ENCODE peak calls at places on chromosome 10, in seven cellular contexts. V, O, G, B, J, I and R are unnamed samples. For H3K27me3 and H3K4me1, the result is how much of the 10 kb centered on the place peaks cover.

GRCh38 chr10:100653957-100654834 is 91.2 kb upstream of the PAX2 start:
- DNase-seq in I (no peak), B (peak), O (no peak), G (no peak), J (peak), V (no peak), R (no peak)

GRCh38 chr10:84155521-84155920 is 16.2 kb downstream of the GHITM start:
- DNase-seq in J (no peak), V (no peak), I (no peak), O (no peak), G (no peak), B (no peak), R (no peak)

GRCh38 chr10:117003336-117003735 is 1.7 kb downstream of the SHTN1 start:
- DNase-seq in O (no peak), V (no peak), J (no peak), I (no peak), G (no peak), B (no peak), R (no peak)

GRCh38 chr10:93333278-93333978 is 148.7 kb downstream of the MYOF start:
- DNase-seq in V (no peak), O (no peak), J (no peak), I (no peak), B (peak), G (no peak), R (peak)

GRCh38 chr10:132911712-132912097 is 30.7 kb downstream of the CFAP46 start:
- DNase-seq in B (peak), O (no peak), J (no peak), V (no peak), G (peak), I (no peak), R (no peak)

GRCh38 chr10:99013885-99014284 is 221.8 kb downstream of the HPSE2 start:
- DNase-seq in G (no peak), B (no peak), O (no peak), I (no peak), J (no peak), V (no peak), R (no peak)

GRCh38 chr10:62577666-62578291 is 203.6 kb downstream of the ZNF365 start:
- DNase-seq in G (no peak), J (no peak), I (no peak), O (no peak), B (no peak), V (no peak), R (peak)

GRCh38 chr10:108755661-108756060 is 1167.7 kb downstream of the XPNPEP1 start:
- DNase-seq in O (no peak), G (no peak), J (no peak), V (no peak), I (no peak), B (no peak), R (no peak)

GRCh38 chr10:109875828-109876821 is 47.2 kb downstream of the XPNPEP1 start:
- DNase-seq in V (no peak), I (no peak), G (no peak), J (no peak), B (peak), O (no peak), R (no peak)

GRCh38 chr10:125054216-125054615 is 106.1 kb downstream of the CTBP2 start:
- DNase-seq in G (no peak), V (no peak), B (no peak), J (no peak), O (no peak), I (no peak), R (no peak)

GRCh38 chr10:44348496-44348895 is 36.4 kb downstream of the CXCL12 start:
- DNase-seq in G (no peak), O (no peak), I (no peak), J (no peak), V (no peak), B (peak), R (no peak)

GRCh38 chr10:44344727-44345126 is 40.2 kb downstream of the CXCL12 start:
- DNase-seq in I (no peak), G (no peak), V (no peak), O (no peak), B (peak), J (no peak), R (no peak)

GRCh38 chr10:44343836-44344235 is 41.1 kb downstream of the CXCL12 start:
- DNase-seq in J (no peak), B (peak), G (no peak), V (no peak), O (no peak), I (no peak), R (no peak)

GRCh38 chr10:44352316-44353127 is 32.4 kb downstream of the CXCL12 start:
- DNase-seq in G (peak), V (no peak), I (no peak), O (peak), B (peak), J (peak), R (no peak)

GRCh38 chr10:44347609-44348400 is 37.1 kb downstream of the CXCL12 start:
- DNase-seq in O (no peak), J (no peak), B (peak), I (no peak), G (no peak), V (no peak), R (no peak)
- H3K27me3 ChIP-seq in O (under half), J (under half), B (under half), I (under half), G (under half), V (under half), R (under half)

DNA sequence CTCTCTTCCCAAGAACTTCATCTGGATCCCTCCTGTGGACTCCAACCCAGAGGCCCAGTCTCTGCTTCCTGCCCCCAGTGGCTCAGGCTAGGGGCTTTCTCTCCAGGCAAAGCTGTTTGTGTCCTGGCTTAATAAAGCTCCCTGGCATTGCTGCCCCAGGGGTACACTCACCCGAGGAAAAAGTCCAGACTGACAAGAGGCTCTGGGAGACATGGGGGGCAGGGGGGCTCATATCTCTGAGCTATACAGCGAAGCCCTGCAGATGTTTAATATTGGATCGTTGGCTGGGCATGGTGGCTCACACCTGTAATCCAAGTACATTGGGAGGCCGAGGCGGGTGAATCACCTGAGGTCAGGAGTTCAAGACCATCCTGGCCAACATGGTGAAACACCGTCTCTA is 10.7 kb upstream of the COMTD1 start:
- DNase-seq in G (no peak), O (no peak), J (no peak), V (no peak), B (peak), I (no peak), R (no peak)
- H3K27ac ChIP-seq in G (no peak), O (no peak), J (no peak), V (no peak), B (no peak), I (peak), R (no peak)

GRCh38 chr10:74922921-74923320 is 96.5 kb downstream of the KAT6B start:
- DNase-seq in B (no peak), I (no peak), G (no peak), V (no peak), J (no peak), O (no peak), R (peak)

GRCh38 chr10:74921744-74922143 is 95.3 kb downstream of the KAT6B start:
- DNase-seq in V (no peak), J (no peak), B (peak), O (no peak), I (no peak), G (no peak), R (no peak)

GRCh38 chr10:74917481-74918077 is 91.2 kb downstream of the KAT6B start:
- DNase-seq in I (no peak), O (no peak), G (no peak), V (no peak), J (no peak), B (no peak), R (peak)

GRCh38 chr10:74916283-74916682 is 89.9 kb downstream of the KAT6B start:
- DNase-seq in J (no peak), B (no peak), O (no peak), V (no peak), G (no peak), I (no peak), R (no peak)

GRCh38 chr10:74919671-74920070 is 93.3 kb downstream of the KAT6B start:
- DNase-seq in O (no peak), B (no peak), I (no peak), V (no peak), G (no peak), J (no peak), R (no peak)
- H3K4me1 ChIP-seq in O (under half), B (under half), I (under half), V (under half), G (half or more), J (under half), R (under half)

DNA sequence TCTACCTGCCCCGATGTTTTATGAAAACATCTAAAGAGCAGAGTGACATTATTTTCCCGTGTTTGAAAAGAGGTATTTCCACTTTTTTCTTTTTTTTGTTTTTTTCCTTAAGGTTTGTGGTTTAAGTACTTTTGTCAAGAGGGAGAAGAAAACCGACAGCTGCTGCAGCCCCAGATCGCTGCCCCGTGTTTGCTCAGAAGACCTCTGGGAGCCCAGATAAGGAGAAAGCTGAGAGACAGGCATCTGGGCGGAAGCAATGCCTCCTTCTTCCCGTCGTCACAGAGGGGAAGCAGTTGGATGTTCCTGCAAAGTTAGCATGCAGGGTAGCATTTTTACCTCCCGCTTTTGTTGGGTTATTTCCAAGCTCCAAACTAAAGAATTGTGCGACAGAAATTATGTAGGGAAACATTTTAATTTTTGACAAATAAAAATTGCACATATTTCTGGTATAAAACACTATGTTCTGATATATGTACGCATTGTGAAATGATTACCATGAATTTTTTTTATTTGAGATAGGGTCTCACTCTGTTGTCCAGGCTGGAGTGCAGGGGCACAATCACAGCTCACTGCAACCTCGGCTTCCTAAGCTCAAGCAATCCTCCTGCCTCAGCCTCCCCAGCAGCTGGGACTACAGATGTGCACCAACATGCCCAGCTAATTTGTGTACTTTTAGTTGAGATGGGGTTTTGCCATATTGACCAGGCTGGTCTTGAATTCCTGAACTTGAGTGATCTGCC is 149.4 kb downstream of the FRMD4A start:
- DNase-seq in O (no peak), B (no peak), I (no peak), J (no peak), G (no peak), V (no peak), R (no peak)
- H3K27me3 ChIP-seq in O (half or more), B (under half), I (under half), J (under half), G (under half), V (under half), R (under half)